ENCODE peak calls at places on chromosomes 13 and 19, in nine cellular contexts. P is kidney, L is tibial artery, M is ascending aorta, F is substantia nigra, W is dorsolateral prefrontal cortex, R is transverse colon, H is fibroblast of lung, Z is esophagus squamous epithelium. C is an unnamed sample.

GRCh38 chr13:113769106-113769505 is 10.1 kb downstream of the TMEM255B start:
- DNase-seq in M (no peak), Z (no peak), L (no peak), R (no peak), P (no peak), W (no peak), H (no peak), F (no peak), C (no peak)

GRCh38 chr13:113864303-113864890 is 521 bp upstream of the GAS6 start:
- DNase-seq in W (no peak), P (no peak), L (no peak), R (no peak), H (no peak), Z (no peak), F (no peak), M (no peak), C (no peak)

GRCh38 chr19:17648786-17649185 is 39.4 kb downstream of the UNC13A start:
- DNase-seq in H (no peak), W (no peak), Z (no peak), P (peak; percentile 46), R (no peak), F (no peak), M (no peak), L (no peak), C (no peak)

GRCh38 chr19:10219678-10220077 is 11.5 kb downstream of the S1PR2 start:
- DNase-seq in Z (no peak), L (no peak), H (peak; percentile 64), P (no peak), F (no peak), M (no peak), R (no peak), W (no peak), C (no peak)

GRCh38 chr13:27403252-27403678 is 21.2 kb upstream of the GTF3A start:
- DNase-seq in L (no peak), R (no peak), F (no peak), W (no peak), M (no peak), H (peak; percentile 11), Z (no peak), P (no peak), C (no peak)

GRCh38 chr13:93038187-93038586 is 188.4 kb upstream of the GPC6 start:
- DNase-seq in L (no peak), M (no peak), F (no peak), W (no peak), H (no peak), R (no peak), P (no peak), Z (no peak), C (no peak)

GRCh38 chr19:40279120-40279551 is 6.0 kb downstream of the AKT2 start:
- DNase-seq in W (no peak), Z (no peak), H (peak; percentile 78), F (no peak), R (peak; percentile 26), M (no peak), P (peak; percentile 90), L (peak; percentile 54), C (no peak)

GRCh38 chr19:4556574-4557185 is 2.8 kb downstream of the SEMA6B start:
- DNase-seq in P (no peak), F (no peak), W (no peak), M (no peak), H (no peak), L (no peak), Z (no peak), R (peak; percentile 49), C (no peak)

GRCh38 chr19:6223461-6224307 is 56.1 kb downstream of the MLLT1 start:
- DNase-seq in R (no peak), L (no peak), P (peak; percentile 90), H (no peak), Z (no peak), W (no peak), M (no peak), F (no peak), C (no peak)

GRCh38 chr13:95326695-95327094 is 25.4 kb upstream of the ABCC4 start:
- DNase-seq in L (no peak), P (no peak), M (no peak), Z (no peak), W (no peak), H (no peak), R (no peak), F (no peak), C (no peak)

GRCh38 chr19:53541971-53542370 is 4.0 kb downstream of the ZNF331 start:
- DNase-seq in Z (no peak), H (no peak), R (no peak), L (no peak), M (no peak), W (no peak), F (no peak), P (no peak), C (no peak)

DNA sequence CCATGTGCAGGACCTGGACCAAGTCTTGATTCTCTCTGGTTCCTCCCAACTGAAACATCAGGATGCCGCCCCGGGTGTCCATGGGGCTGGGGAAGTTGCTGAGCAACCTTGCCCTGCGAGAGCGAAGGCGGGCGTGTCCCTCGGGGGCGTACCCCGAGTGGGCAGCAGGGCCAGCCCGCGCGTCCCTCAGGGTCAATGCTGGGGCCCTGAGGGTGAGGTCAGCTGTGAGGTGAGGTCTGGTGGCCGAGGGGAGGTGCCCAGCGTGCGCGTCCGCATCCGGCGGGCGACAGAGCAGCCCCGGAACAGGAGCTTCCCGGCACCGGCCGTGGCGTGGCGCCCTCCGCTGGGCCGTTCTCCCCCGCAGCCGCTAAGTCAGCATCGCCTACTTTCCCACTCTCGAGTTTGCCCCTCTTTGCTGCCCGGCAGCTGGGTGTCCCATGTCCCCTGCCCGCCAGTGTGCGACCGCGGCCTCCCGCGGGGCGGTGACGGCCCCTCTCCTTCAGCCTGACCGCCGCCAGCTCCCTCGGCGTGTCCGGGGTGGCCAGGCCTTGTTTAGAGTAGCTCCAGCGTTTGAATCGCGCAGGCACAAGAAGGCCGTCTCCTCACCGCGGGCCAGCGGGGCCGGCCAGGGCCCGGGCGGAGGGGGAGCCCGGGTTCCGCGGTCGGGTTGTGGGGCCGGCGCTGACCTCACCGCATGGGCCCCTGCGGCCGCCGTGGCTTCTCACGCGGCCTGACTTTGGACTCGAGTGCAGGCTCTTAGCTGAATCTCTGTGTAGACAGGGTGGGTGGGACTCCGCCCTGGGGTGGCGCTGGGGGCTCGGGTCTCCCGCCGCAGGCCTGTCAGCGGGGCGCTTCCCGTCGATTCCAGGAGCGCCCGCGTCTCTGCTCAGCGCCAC is 33.0 kb downstream of the GJA3 start:
- DNase-seq in Z (no peak), L (no peak), W (peak; percentile 59), M (peak; percentile 83), R (peak; percentile 77), H (peak; percentile 51), F (peak; percentile 37), P (peak; percentile 88), C (no peak)
- H3K27ac ChIP-seq in Z (peak overlapping the region; percentile 79), L (peak overlapping the region; percentile 70), W (peak overlapping the region; percentile 37), M (peak overlapping the region; percentile 90), R (peak overlapping the region; percentile 86), H (peak overlapping the region; percentile 50), F (peak overlapping the region; percentile 84), P (peak overlapping the region; percentile 63), C (peak overlapping the region; percentile 87)

DNA sequence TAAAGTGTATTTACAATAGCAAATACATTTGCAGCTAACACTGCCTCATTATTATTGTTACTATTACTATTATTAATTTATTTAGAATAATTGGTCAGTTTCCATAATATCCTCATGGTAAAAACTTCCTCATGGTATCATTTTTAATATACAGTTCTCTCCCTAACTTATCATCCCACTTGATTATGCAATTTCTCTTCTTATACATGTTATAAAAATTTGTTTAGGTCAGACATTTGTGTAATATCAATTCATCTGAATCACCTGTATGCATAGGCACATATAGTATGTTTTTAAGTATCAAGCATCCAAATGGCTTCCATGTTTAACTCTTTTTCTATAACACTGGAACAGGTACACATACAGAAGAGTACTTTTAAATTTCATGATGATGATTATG is 210.8 kb upstream of the STARD13 start:
- DNase-seq in F (no peak), R (no peak), P (no peak), M (no peak), W (no peak), Z (no peak), L (no peak), H (no peak), C (no peak)
- H3K27ac ChIP-seq in F (no peak overlapping the region), R (no peak overlapping the region), P (no peak overlapping the region), M (peak overlapping the region; percentile 70), W (no peak overlapping the region), Z (no peak overlapping the region), L (no peak overlapping the region), H (no peak overlapping the region), C (no peak overlapping the region)

GRCh38 chr13:80117515-80117914 is 223.4 kb downstream of the SPRY2 start:
- DNase-seq in Z (no peak), W (no peak), P (no peak), M (no peak), F (no peak), L (no peak), R (no peak), H (no peak), C (no peak)
- H3K27ac ChIP-seq in Z (no peak overlapping the region), W (no peak overlapping the region), P (no peak overlapping the region), M (no peak overlapping the region), F (no peak overlapping the region), L (no peak overlapping the region), R (no peak overlapping the region), H (no peak overlapping the region), C (no peak overlapping the region)

GRCh38 chr13:97179501-97179900 is 42.6 kb upstream of the MBNL2 start:
- DNase-seq in H (no peak), L (no peak), M (no peak), Z (no peak), P (no peak), W (no peak), F (no peak), R (no peak), C (no peak)
- H3K27ac ChIP-seq in H (no peak overlapping the region), L (no peak overlapping the region), M (no peak overlapping the region), Z (no peak overlapping the region), P (no peak overlapping the region), W (no peak overlapping the region), F (no peak overlapping the region), R (no peak overlapping the region), C (no peak overlapping the region)

GRCh38 chr13:102667023-102667422 is 27.8 kb downstream of the METTL21C start:
- DNase-seq in L (no peak), M (no peak), W (no peak), H (no peak), P (no peak), R (no peak), Z (no peak), F (no peak), C (no peak)

GRCh38 chr13:102670130-102670529 is 24.7 kb downstream of the METTL21C start:
- DNase-seq in Z (no peak), M (no peak), L (no peak), R (no peak), W (no peak), H (no peak), P (no peak), F (no peak), C (no peak)

GRCh38 chr13:102667911-102668310 is 26.9 kb downstream of the METTL21C start:
- DNase-seq in R (no peak), M (no peak), H (no peak), Z (no peak), P (no peak), W (no peak), F (no peak), L (no peak), C (no peak)
- H3K27ac ChIP-seq in R (no peak overlapping the region), M (no peak overlapping the region), H (no peak overlapping the region), Z (no peak overlapping the region), P (no peak overlapping the region), W (no peak overlapping the region), F (no peak overlapping the region), L (no peak overlapping the region), C (no peak overlapping the region)